ENCODE peak calls at places on chromosome 10, in eight cellular contexts. P, Y, E, N, J, F, U and S are unnamed samples.

GRCh38 chr10:131183546-131184045 is 127.9 kb downstream of the TCERG1L start:
- DNase-seq in P (no peak), Y (no peak), E (no peak), N (no peak), J (no peak), F (no peak), U (no peak), S (no peak)

GRCh38 chr10:91409069-91409868 is 875 bp upstream of the HECTD2 start:
- DNase-seq in P (peak; percentile 25), Y (peak; percentile 95), E (peak; percentile 91), N (peak; percentile 91), J (peak; percentile 85), F (peak; percentile 23), U (peak; percentile 82), S (no peak)

GRCh38 chr10:48814933-48815332 is 124.7 kb downstream of the LRRC18 start:
- DNase-seq in P (no peak), Y (no peak), E (no peak), N (no peak), J (no peak), F (no peak), U (no peak), S (no peak)

GRCh38 chr10:35307297-35307696 is 29.0 kb upstream of the CCNY start:
- DNase-seq in P (peak; percentile 51), Y (peak; percentile 15), E (no peak), N (no peak), J (no peak), F (no peak), U (no peak), S (no peak)

GRCh38 chr10:130882911-130883310 is 428.6 kb downstream of the TCERG1L start:
- DNase-seq in P (no peak), Y (no peak), E (no peak), N (no peak), J (no peak), F (no peak), U (no peak), S (no peak)

GRCh38 chr10:93481931-93482834 is at the start of gene MYOF:
- DNase-seq in P (peak; percentile 92), Y (peak; percentile 90), E (peak; percentile 75), N (peak; percentile 53), J (peak; percentile 72), F (peak; percentile 22), U (peak; percentile 65), S (no peak)

GRCh38 chr10:48215148-48215982 is 59.1 kb downstream of the FRMPD2 start:
- DNase-seq in P (peak; percentile 10), Y (peak; percentile 57), E (no peak), N (peak; percentile 83), J (no peak), F (no peak), U (peak; percentile 40), S (peak; percentile 64)

GRCh38 chr10:102467971-102468438 is 16.7 kb upstream of the C10orf95 start:
- DNase-seq in P (no peak), Y (no peak), E (no peak), N (no peak), J (no peak), F (no peak), U (no peak), S (no peak)

GRCh38 chr10:131722525-131723264 is 178.1 kb upstream of the PPP2R2D start:
- DNase-seq in P (no peak), Y (no peak), E (no peak), N (no peak), J (no peak), F (no peak), U (no peak), S (no peak)

GRCh38 chr10:131056091-131056490 is 255.4 kb downstream of the TCERG1L start:
- DNase-seq in P (no peak), Y (no peak), E (no peak), N (no peak), J (no peak), F (no peak), U (no peak), S (no peak)

GRCh38 chr10:113844091-113844490 is 9.8 kb downstream of the DCLRE1A start:
- DNase-seq in P (no peak), Y (no peak), E (no peak), N (no peak), J (no peak), F (no peak), U (no peak), S (no peak)

GRCh38 chr10:31888442-31888841 is 40.2 kb downstream of the ARHGAP12 start:
- DNase-seq in P (no peak), Y (no peak), E (no peak), N (no peak), J (no peak), F (no peak), U (no peak), S (no peak)

GRCh38 chr10:128140425-128140824 is 14.2 kb upstream of the MKI67 start:
- DNase-seq in P (no peak), Y (no peak), E (no peak), N (no peak), J (no peak), F (no peak), U (no peak), S (no peak)

GRCh38 chr10:15690031-15690430 is 29.7 kb downstream of the ITGA8 start:
- DNase-seq in P (no peak), Y (no peak), E (no peak), N (no peak), J (no peak), F (no peak), U (no peak), S (no peak)

GRCh38 chr10:110221721-110222261 is 14.4 kb downstream of the MXI1 start:
- DNase-seq in P (no peak), Y (peak; percentile 94), E (peak; percentile 92), N (peak; percentile 37), J (peak; percentile 84), F (peak; percentile 49), U (peak; percentile 27), S (no peak)

GRCh38 chr10:71457908-71458307 is 61.2 kb downstream of the CDH23 start:
- DNase-seq in P (no peak), Y (no peak), E (no peak), N (no peak), J (no peak), F (no peak), U (no peak), S (no peak)

GRCh38 chr10:78889536-78890063 is 179.2 kb upstream of the ZMIZ1 start:
- DNase-seq in P (no peak), Y (no peak), E (no peak), N (no peak), J (no peak), F (no peak), U (no peak), S (no peak)

GRCh38 chr10:84328303-84329093 is at the start of gene CCSER2:
- DNase-seq in P (peak; percentile 56), Y (peak; percentile 97), E (peak; percentile 98), N (peak; percentile 96), J (peak; percentile 99), F (peak; percentile 85), U (peak; percentile 100), S (peak; percentile 85)

GRCh38 chr10:133309111-133309719 is 501 bp downstream of the ZNF511 start:
- DNase-seq in P (no peak), Y (peak; percentile 94), E (peak; percentile 93), N (peak; percentile 91), J (peak; percentile 96), F (peak; percentile 87), U (peak; percentile 99), S (peak; percentile 58)

GRCh38 chr10:63562391-63562790 is 41.2 kb downstream of the REEP3 start:
- DNase-seq in P (no peak), Y (no peak), E (no peak), N (peak; percentile 36), J (no peak), F (no peak), U (no peak), S (no peak)

GRCh38 chr10:63563623-63564022 is 42.4 kb downstream of the REEP3 start:
- DNase-seq in P (no peak), Y (no peak), E (no peak), N (no peak), J (no peak), F (no peak), U (no peak), S (no peak)

GRCh38 chr10:63562857-63563256 is 41.7 kb downstream of the REEP3 start:
- DNase-seq in P (no peak), Y (no peak), E (no peak), N (peak; percentile 53), J (no peak), F (no peak), U (no peak), S (no peak)

GRCh38 chr10:63558132-63558784 is 37.1 kb downstream of the REEP3 start:
- DNase-seq in P (no peak), Y (no peak), E (no peak), N (no peak), J (no peak), F (no peak), U (no peak), S (no peak)

DNA sequence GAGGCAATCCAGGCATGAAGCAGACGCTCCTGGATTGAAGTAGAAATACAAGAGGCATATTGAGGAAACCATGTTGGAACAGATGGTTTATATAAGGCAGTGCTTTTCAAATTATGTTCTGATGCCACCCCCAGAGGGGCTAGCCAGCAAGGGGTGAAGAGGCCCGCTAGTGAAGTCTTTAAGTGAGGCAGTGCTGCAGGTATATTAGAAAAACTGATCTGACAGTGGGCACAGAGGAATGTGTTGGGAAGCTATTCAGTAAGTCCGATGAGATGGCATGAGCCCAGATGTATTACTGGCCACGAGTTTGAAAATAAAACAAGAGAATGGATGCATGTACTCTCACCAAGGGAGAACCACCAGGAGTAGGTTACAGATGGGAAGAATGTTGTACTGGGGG is 40.2 kb downstream of the REEP3 start:
- DNase-seq in P (no peak), Y (no peak), E (no peak), N (no peak), J (no peak), F (no peak), U (no peak), S (no peak)
- H3K9me3 ChIP-seq in P (no peaks in the 10 kb centered on the region), Y (no peaks in the 10 kb centered on the region), E (no peaks in the 10 kb centered on the region), N (no peaks in the 10 kb centered on the region), J (no peaks in the 10 kb centered on the region), F (no peaks in the 10 kb centered on the region), U (no peaks in the 10 kb centered on the region), S (no peaks in the 10 kb centered on the region)

DNA sequence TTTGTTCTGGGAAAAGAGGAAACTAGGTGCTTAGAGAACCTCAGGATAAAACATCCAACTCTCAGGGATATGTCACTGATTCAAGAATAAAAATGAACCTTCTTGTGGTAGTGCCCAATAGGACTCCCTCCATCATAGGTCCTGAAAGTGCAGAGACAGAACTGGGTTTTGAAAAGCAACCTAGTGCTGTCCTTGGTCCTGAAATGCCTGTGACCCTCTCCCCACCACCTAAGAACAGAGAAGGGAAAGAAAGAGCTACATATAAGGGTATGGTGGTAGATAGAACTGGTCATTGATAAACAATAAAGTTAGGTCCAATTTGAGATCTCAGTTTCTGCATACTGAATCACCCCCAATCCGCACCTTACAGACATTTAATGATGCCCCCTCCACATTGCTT is 953.3 kb downstream of the XPNPEP1 start:
- DNase-seq in P (no peak), Y (peak; percentile 2), E (no peak), N (no peak), J (no peak), F (no peak), U (no peak), S (peak; percentile 11)
- H3K9me3 ChIP-seq in P (no peaks in the 10 kb centered on the region), Y (no peaks in the 10 kb centered on the region), E (no peaks in the 10 kb centered on the region), N (no peaks in the 10 kb centered on the region), J (no peaks in the 10 kb centered on the region), F (no peaks in the 10 kb centered on the region), U (no peaks in the 10 kb centered on the region), S (peaks cover 2% of the 10 kb centered on the region)

GRCh38 chr10:112751651-112752050 is 198.4 kb upstream of the TCF7L2 start:
- DNase-seq in P (no peak), Y (no peak), E (no peak), N (no peak), J (no peak), F (no peak), U (no peak), S (no peak)
- H3K9me3 ChIP-seq in P (no peaks in the 10 kb centered on the region), Y (no peaks in the 10 kb centered on the region), E (no peaks in the 10 kb centered on the region), N (no peaks in the 10 kb centered on the region), J (no peaks in the 10 kb centered on the region), F (no peaks in the 10 kb centered on the region), U (no peaks in the 10 kb centered on the region), S (no peaks in the 10 kb centered on the region)

GRCh38 chr10:108721874-108722273 is 1201.4 kb downstream of the XPNPEP1 start:
- DNase-seq in P (no peak), Y (no peak), E (no peak), N (no peak), J (no peak), F (no peak), U (no peak), S (no peak)
- H3K9me3 ChIP-seq in P (peaks cover 4% of the 10 kb centered on the region), Y (no peaks in the 10 kb centered on the region), E (no peaks in the 10 kb centered on the region), N (peaks cover 2% of the 10 kb centered on the region), J (no peaks in the 10 kb centered on the region), F (no peaks in the 10 kb centered on the region), U (no peaks in the 10 kb centered on the region), S (peaks cover 4% of the 10 kb centered on the region)